ENCODE peak calls at places on chromosome 5, in seven cellular contexts. E is SW 1271, J is AG09309, G is left ventricle myocardium inferior, S is non-pigmented ciliary epithelial cell, M is progenitor cell of endocrine pancreas, Z is sciatic nerve. R is an unnamed sample.

GRCh38 chr5:34697308-34698108 is 41.4 kb downstream of the RAI14 start:
- DNase-seq in E (no peak), J (no peak), G (no peak), S (no peak), M (no peak), Z (no peak), R (no peak)

GRCh38 chr5:100746730-100747129 is 156.4 kb downstream of the ST8SIA4 start:
- DNase-seq in E (no peak), J (no peak), G (no peak), S (no peak), M (no peak), Z (no peak), R (no peak)

GRCh38 chr5:172319708-172320441 is 36.3 kb upstream of the UBTD2 start:
- DNase-seq in E (no peak), J (no peak), G (no peak), S (no peak), M (no peak), Z (no peak), R (no peak)

GRCh38 chr5:132823481-132824050 is 6.9 kb downstream of the SHROOM1 start:
- DNase-seq in E (no peak), J (no peak), G (no peak), S (no peak), M (no peak), Z (no peak), R (no peak)

GRCh38 chr5:54821445-54822330 is 163.7 kb downstream of the ESM1 start:
- DNase-seq in E (no peak), J (no peak), G (no peak), S (no peak), M (no peak), Z (no peak), R (no peak)

GRCh38 chr5:140312067-140312790 is 9.3 kb upstream of the PFDN1 start:
- DNase-seq in E (peak), J (peak), G (no peak), S (peak), M (no peak), Z (no peak), R (no peak)

GRCh38 chr5:91126448-91126847 is 256.7 kb downstream of the ARRDC3 start:
- DNase-seq in E (no peak), J (peak), G (no peak), S (peak), M (no peak), Z (no peak), R (no peak)

GRCh38 chr5:23389543-23390215 is 117.7 kb upstream of the PRDM9 start:
- DNase-seq in E (no peak), J (no peak), G (no peak), S (no peak), M (no peak), Z (no peak), R (no peak)

GRCh38 chr5:170148430-170149205 is 42.9 kb downstream of the FOXI1 start:
- DNase-seq in E (no peak), J (no peak), G (no peak), S (no peak), M (no peak), Z (no peak), R (no peak)

GRCh38 chr5:64811050-64811640 is 42.4 kb downstream of the CWC27 start:
- DNase-seq in E (no peak), J (peak), G (no peak), S (peak), M (no peak), Z (no peak), R (no peak)

R was measured in H1.